ENCODE peak calls at places on chromosomes 6 and 20, in seven cellular contexts. One of them, this sample, is unnamed.

GRCh38 chr20:18662279-18662678 is 74.4 kb downstream of the DTD1 start:
- DNase-seq in T-helper 9 cell: no peak
- DNase-seq in neural progenitor cell: no peak
- DNase-seq in sigmoid colon: no peak
- DNase-seq in T-helper 2 cell: no peak
- DNase-seq in neural crest cell: no peak
- DNase-seq in cardiac muscle cell: no peak
- DNase-seq in this sample: no peak

GRCh38 chr20:15012551-15012950 is 675.1 kb upstream of the FLRT3 start:
- DNase-seq in T-helper 9 cell: no peak
- DNase-seq in neural progenitor cell: peak
- DNase-seq in sigmoid colon: no peak
- DNase-seq in T-helper 2 cell: no peak
- DNase-seq in neural crest cell: peak
- DNase-seq in cardiac muscle cell: no peak
- DNase-seq in this sample: no peak

GRCh38 chr6:118525913-118526490 is 22.1 kb upstream of the PLN start:
- DNase-seq in T-helper 9 cell: no peak
- DNase-seq in neural progenitor cell: no peak
- DNase-seq in sigmoid colon: no peak
- DNase-seq in T-helper 2 cell: no peak
- DNase-seq in neural crest cell: no peak
- DNase-seq in cardiac muscle cell: no peak
- DNase-seq in this sample: no peak

GRCh38 chr20:25195014-25195961 is at the start of gene ENTPD6:
- DNase-seq in T-helper 9 cell: peak
- DNase-seq in neural progenitor cell: peak
- DNase-seq in sigmoid colon: peak
- DNase-seq in T-helper 2 cell: peak
- DNase-seq in neural crest cell: peak
- DNase-seq in cardiac muscle cell: peak
- DNase-seq in this sample: peak

GRCh38 chr20:18683839-18684238 is 96.0 kb downstream of the DTD1 start:
- DNase-seq in T-helper 9 cell: no peak
- DNase-seq in neural progenitor cell: no peak
- DNase-seq in sigmoid colon: no peak
- DNase-seq in T-helper 2 cell: no peak
- DNase-seq in neural crest cell: no peak
- DNase-seq in cardiac muscle cell: no peak
- DNase-seq in this sample: no peak

GRCh38 chr6:91697010-91697694 is 1110.3 kb upstream of the MAP3K7 start:
- DNase-seq in T-helper 9 cell: no peak
- DNase-seq in neural progenitor cell: no peak
- DNase-seq in sigmoid colon: no peak
- DNase-seq in T-helper 2 cell: no peak
- DNase-seq in neural crest cell: no peak
- DNase-seq in cardiac muscle cell: no peak
- DNase-seq in this sample: no peak

GRCh38 chr6:146592451-146592850 is 6.3 kb upstream of the ADGB start:
- DNase-seq in T-helper 9 cell: no peak
- DNase-seq in neural progenitor cell: no peak
- DNase-seq in sigmoid colon: no peak
- DNase-seq in T-helper 2 cell: no peak
- DNase-seq in neural crest cell: no peak
- DNase-seq in cardiac muscle cell: no peak
- DNase-seq in this sample: no peak

GRCh38 chr6:11356404-11357155 is 124.1 kb upstream of the NEDD9 start:
- DNase-seq in T-helper 9 cell: no peak
- DNase-seq in neural progenitor cell: no peak
- DNase-seq in sigmoid colon: no peak
- DNase-seq in T-helper 2 cell: no peak
- DNase-seq in neural crest cell: no peak
- DNase-seq in cardiac muscle cell: no peak
- DNase-seq in this sample: no peak

GRCh38 chr6:107957165-107957908 is 671 bp downstream of the SEC63 start:
- DNase-seq in T-helper 9 cell: peak
- DNase-seq in neural progenitor cell: peak
- DNase-seq in sigmoid colon: peak
- DNase-seq in T-helper 2 cell: peak
- DNase-seq in neural crest cell: peak
- DNase-seq in cardiac muscle cell: peak
- DNase-seq in this sample: peak

GRCh38 chr6:39361657-39362486 is 39.4 kb upstream of the KCNK16 start:
- DNase-seq in T-helper 9 cell: peak
- DNase-seq in neural progenitor cell: peak
- DNase-seq in sigmoid colon: peak
- DNase-seq in T-helper 2 cell: no peak
- DNase-seq in neural crest cell: peak
- DNase-seq in cardiac muscle cell: peak
- DNase-seq in this sample: no peak

GRCh38 chr6:33904050-33904827 is 100.4 kb upstream of the MLN start:
- DNase-seq in T-helper 9 cell: peak
- DNase-seq in neural progenitor cell: peak
- DNase-seq in sigmoid colon: no peak
- DNase-seq in T-helper 2 cell: peak
- DNase-seq in neural crest cell: peak
- DNase-seq in cardiac muscle cell: peak
- DNase-seq in this sample: peak

GRCh38 chr6:91097316-91097878 is 510.5 kb upstream of the MAP3K7 start:
- DNase-seq in T-helper 9 cell: no peak
- DNase-seq in neural progenitor cell: no peak
- DNase-seq in sigmoid colon: peak
- DNase-seq in T-helper 2 cell: no peak
- DNase-seq in neural crest cell: no peak
- DNase-seq in cardiac muscle cell: no peak
- DNase-seq in this sample: no peak

GRCh38 chr6:135680964-135681913 is 170.3 kb upstream of the PDE7B start:
- DNase-seq in T-helper 9 cell: no peak
- DNase-seq in neural progenitor cell: no peak
- DNase-seq in sigmoid colon: no peak
- DNase-seq in T-helper 2 cell: no peak
- DNase-seq in neural crest cell: no peak
- DNase-seq in cardiac muscle cell: no peak
- DNase-seq in this sample: no peak

GRCh38 chr6:168123165-168123911 is 44.3 kb upstream of the FRMD1 start:
- DNase-seq in T-helper 9 cell: no peak
- DNase-seq in neural progenitor cell: no peak
- DNase-seq in sigmoid colon: peak
- DNase-seq in T-helper 2 cell: no peak
- DNase-seq in neural crest cell: no peak
- DNase-seq in cardiac muscle cell: no peak
- DNase-seq in this sample: no peak

GRCh38 chr20:51595744-51596143 is 53.2 kb upstream of the NFATC2 start:
- DNase-seq in T-helper 9 cell: no peak
- DNase-seq in neural progenitor cell: no peak
- DNase-seq in sigmoid colon: no peak
- DNase-seq in T-helper 2 cell: no peak
- DNase-seq in neural crest cell: no peak
- DNase-seq in cardiac muscle cell: no peak
- DNase-seq in this sample: no peak

GRCh38 chr6:80217799-80218198 is 111.3 kb downstream of the BCKDHB start:
- DNase-seq in T-helper 9 cell: no peak
- DNase-seq in neural progenitor cell: no peak
- DNase-seq in sigmoid colon: peak
- DNase-seq in T-helper 2 cell: no peak
- DNase-seq in neural crest cell: no peak
- DNase-seq in cardiac muscle cell: no peak
- DNase-seq in this sample: no peak